ENCODE peak calls at places on chromosomes 13 and 19, in ten cellular contexts. A, R, U, P, I, X, S, W, K and Q are unnamed samples.

GRCh38 chr13:32063622-32064233 is 32.2 kb downstream of the FRY start:
- DNase-seq in A (no peak), R (no peak), U (no peak), P (no peak), I (no peak), X (no peak), S (no peak), W (no peak), K (no peak), Q (no peak)

GRCh38 chr13:53775807-53776206 is 747.2 kb downstream of the OLFM4 start:
- DNase-seq in A (no peak), R (no peak), U (no peak), P (no peak), I (no peak), X (no peak), S (no peak), W (no peak), K (no peak), Q (no peak)

GRCh38 chr13:88345171-88345847 is 674.1 kb downstream of the SLITRK5 start:
- DNase-seq in A (peak; percentile 24), R (no peak), U (no peak), P (no peak), I (no peak), X (no peak), S (no peak), W (no peak), K (no peak), Q (no peak)

GRCh38 chr19:36417752-36418286 is 625 bp downstream of the ZFP82 start:
- DNase-seq in A (no peak), R (no peak), U (no peak), P (peak; percentile 6), I (no peak), X (no peak), S (no peak), W (no peak), K (no peak), Q (no peak)

GRCh38 chr13:72163671-72164070 is 296.7 kb upstream of the DACH1 start:
- DNase-seq in A (no peak), R (no peak), U (peak; percentile 62), P (no peak), I (peak; percentile 8), X (no peak), S (no peak), W (no peak), K (no peak), Q (no peak)

GRCh38 chr13:110200276-110200675 is 106.7 kb downstream of the COL4A1 start:
- DNase-seq in A (no peak), R (no peak), U (no peak), P (no peak), I (no peak), X (no peak), S (no peak), W (no peak), K (no peak), Q (no peak)

GRCh38 chr19:51807111-51807701 is 12.2 kb downstream of the FPR3 start:
- DNase-seq in A (no peak), R (no peak), U (peak; percentile 13), P (no peak), I (peak; percentile 33), X (no peak), S (no peak), W (no peak), K (peak; percentile 16), Q (peak; percentile 5)

GRCh38 chr19:54209748-54210494 is 9.3 kb downstream of the RPS9 start:
- DNase-seq in A (peak; percentile 96), R (peak; percentile 97), U (peak; percentile 96), P (no peak), I (peak; percentile 93), X (no peak), S (peak; percentile 98), W (no peak), K (peak; percentile 98), Q (peak; percentile 98)

GRCh38 chr13:80123945-80124344 is 217.0 kb downstream of the SPRY2 start:
- DNase-seq in A (no peak), R (no peak), U (no peak), P (no peak), I (no peak), X (no peak), S (no peak), W (no peak), K (no peak), Q (no peak)

GRCh38 chr13:19959141-19959830 is 759 bp downstream of the ZMYM2 start:
- DNase-seq in A (peak; percentile 73), R (peak; percentile 35), U (peak; percentile 23), P (peak; percentile 59), I (peak; percentile 52), X (peak; percentile 59), S (no peak), W (peak; percentile 39), K (peak; percentile 48), Q (peak; percentile 24)

GRCh38 chr13:19959831-19960672 is 1.5 kb downstream of the ZMYM2 start:
- DNase-seq in A (peak; percentile 88), R (peak; percentile 89), U (peak; percentile 88), P (peak; percentile 76), I (peak; percentile 89), X (peak; percentile 75), S (peak; percentile 76), W (peak; percentile 61), K (peak; percentile 91), Q (peak; percentile 91)

GRCh38 chr13:19958119-19959111 is at the start of gene ZMYM2:
- DNase-seq in A (peak; percentile 100), R (peak; percentile 98), U (peak; percentile 81), P (peak; percentile 100), I (peak; percentile 98), X (peak; percentile 98), S (peak; percentile 89), W (peak; percentile 99), K (peak; percentile 98), Q (peak; percentile 95)

GRCh38 chr13:19955873-19956559 is 2.5 kb upstream of the ZMYM2 start:
- DNase-seq in A (no peak), R (no peak), U (peak; percentile 10), P (no peak), I (no peak), X (no peak), S (no peak), W (no peak), K (no peak), Q (no peak)

DNA sequence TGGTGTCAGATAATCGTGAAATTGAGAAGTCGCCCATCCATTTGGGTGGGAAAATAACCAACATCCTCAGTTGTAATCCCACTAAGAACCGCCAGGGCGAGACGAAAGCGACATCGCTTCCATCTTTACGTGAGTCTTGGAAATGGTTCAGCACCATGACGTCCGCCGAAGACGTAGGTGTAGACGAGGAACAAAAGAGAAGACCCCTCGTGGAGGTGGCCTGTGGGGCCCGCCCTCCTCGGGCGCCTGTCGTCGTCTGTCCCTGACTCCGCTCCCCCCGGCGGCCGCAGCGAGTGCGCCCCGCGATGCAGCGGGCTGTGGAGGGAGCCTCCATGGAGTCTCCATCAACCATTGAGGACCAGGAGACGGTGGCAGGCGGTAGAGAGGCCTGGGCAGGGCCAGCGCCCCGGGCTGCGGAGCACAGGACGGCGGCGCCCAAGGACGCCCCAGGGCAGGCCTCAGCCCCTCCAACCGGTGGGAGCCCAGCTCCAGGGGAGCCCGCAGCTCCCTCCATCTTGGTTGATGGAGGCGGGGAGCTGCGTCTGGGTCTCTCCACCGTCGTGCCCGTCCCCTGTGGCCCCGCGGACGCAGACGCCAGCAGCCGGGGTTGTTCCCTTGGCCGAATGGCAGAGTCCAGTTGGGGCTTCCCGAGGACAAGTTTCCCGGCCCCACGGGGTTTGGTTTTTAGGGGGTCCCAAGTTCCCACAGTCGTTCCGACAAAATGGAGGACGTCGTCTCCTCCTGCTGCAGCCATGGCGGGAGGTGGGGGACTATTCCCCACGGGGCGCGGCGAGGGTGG is 1.0 kb upstream of the ZMYM2 start:
- DNase-seq in A (peak; percentile 75), R (peak; percentile 59), U (peak; percentile 66), P (peak; percentile 75), I (peak; percentile 66), X (peak; percentile 62), S (peak; percentile 53), W (peak; percentile 63), K (peak; percentile 80), Q (peak; percentile 16)
- TF ChIP-seq CTCF in A (peak; percentile 69), R (peak; percentile 44), U (peak; percentile 63), P (peak; percentile 95), I (peak; percentile 60), X (peak; percentile 79), S (peak; percentile 62), W (peak; percentile 78), K (peak; percentile 66), Q (peak; percentile 81)

GRCh38 chr19:33809960-33810359 is 13.3 kb downstream of the KCTD15 start:
- DNase-seq in A (no peak), R (peak; percentile 24), U (no peak), P (no peak), I (no peak), X (no peak), S (no peak), W (no peak), K (no peak), Q (no peak)
- TF ChIP-seq CTCF in A (no peak), R (no peak), U (no peak), P (no peak), I (no peak), X (no peak), S (no peak), W (no peak), K (no peak), Q (no peak)

DNA sequence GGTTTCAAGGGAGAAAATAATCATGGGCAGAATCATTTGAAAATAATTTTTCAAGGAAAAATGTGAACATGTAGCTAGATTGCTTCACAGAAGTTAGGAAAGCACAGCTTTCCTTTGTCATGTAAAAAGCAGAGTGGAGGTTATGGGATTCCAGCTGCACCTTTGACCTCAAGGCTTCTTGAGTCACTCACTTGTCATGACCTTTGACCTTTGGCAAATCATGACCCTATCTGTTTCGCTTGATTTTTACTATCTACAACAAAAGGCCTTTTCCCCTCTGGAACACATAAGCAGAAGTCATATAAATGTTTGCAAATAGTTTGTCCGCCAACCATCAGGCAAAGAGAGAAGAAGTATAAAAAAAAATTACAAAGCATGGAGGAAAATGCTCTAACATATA is 210.7 kb upstream of the MIR17HG start:
- DNase-seq in A (no peak), R (no peak), U (no peak), P (no peak), I (no peak), X (no peak), S (no peak), W (no peak), K (no peak), Q (no peak)
- TF ChIP-seq CTCF in A (no peak), R (no peak), U (no peak), P (no peak), I (no peak), X (no peak), S (no peak), W (no peak), K (no peak), Q (no peak)

GRCh38 chr19:41156207-41156606 is 36.8 kb upstream of the CYP2S1 start:
- DNase-seq in A (no peak), R (peak; percentile 4), U (no peak), P (no peak), I (no peak), X (no peak), S (no peak), W (no peak), K (no peak), Q (no peak)

GRCh38 chr19:41166888-41167804 is 25.9 kb upstream of the CYP2S1 start:
- DNase-seq in A (peak; percentile 37), R (no peak), U (no peak), P (no peak), I (no peak), X (no peak), S (no peak), W (no peak), K (no peak), Q (no peak)

GRCh38 chr19:41159861-41160260 is 33.2 kb upstream of the CYP2S1 start:
- DNase-seq in A (no peak), R (no peak), U (no peak), P (no peak), I (no peak), X (no peak), S (no peak), W (no peak), K (no peak), Q (no peak)

GRCh38 chr19:41161903-41162302 is 31.1 kb upstream of the CYP2S1 start:
- DNase-seq in A (no peak), R (no peak), U (no peak), P (no peak), I (no peak), X (no peak), S (no peak), W (no peak), K (no peak), Q (no peak)
- TF ChIP-seq CTCF in A (no peak), R (no peak), U (no peak), P (no peak), I (no peak), X (no peak), S (no peak), W (peak; percentile 31), K (peak; percentile 10), Q (peak; percentile 47)